ENCODE peak calls at places on chromosomes 5 and 9, in four cellular contexts. M, S, G and N are unnamed samples.

GRCh38 chr5:74766348-74766886 is 500 bp downstream of the GFM2 start:
- DNase-seq in M (peak), S (peak), G (no peak), N (peak)

GRCh38 chr9:93976973-93977372 is 21.8 kb upstream of the BARX1 start:
- DNase-seq in M (no peak), S (no peak), G (no peak), N (no peak)

GRCh38 chr5:97543158-97543557 is 360.1 kb upstream of the RIOK2 start:
- DNase-seq in M (no peak), S (no peak), G (no peak), N (no peak)

GRCh38 chr9:134163374-134164196 is 779 bp downstream of the RNU6ATAC start:
- DNase-seq in M (peak), S (peak), G (peak), N (peak)

GRCh38 chr9:92962303-92962649 is 15.0 kb downstream of the FGD3 start:
- DNase-seq in M (no peak), S (no peak), G (no peak), N (no peak)

GRCh38 chr5:130692766-130693165 is 472.3 kb downstream of the HINT1 start:
- DNase-seq in M (peak), S (no peak), G (no peak), N (peak)

GRCh38 chr5:34762321-34762871 is 76.6 kb upstream of the TTC23L start:
- DNase-seq in M (peak), S (peak), G (no peak), N (peak)

GRCh38 chr5:14184082-14184481 is 40.9 kb downstream of the TRIO start:
- DNase-seq in M (peak), S (no peak), G (no peak), N (no peak)

GRCh38 chr5:112634166-112634565 is 103.5 kb upstream of the APC start:
- DNase-seq in M (no peak), S (no peak), G (no peak), N (no peak)

GRCh38 chr5:41876678-41877077 is 6.5 kb upstream of the OXCT1 start:
- DNase-seq in M (no peak), S (no peak), G (no peak), N (no peak)

GRCh38 chr5:148826082-148826971 is at the start of gene ADRB2:
- DNase-seq in M (peak), S (peak), G (peak), N (peak)

GRCh38 chr5:78213799-78214198 is 80.7 kb downstream of the AP3B1 start:
- DNase-seq in M (no peak), S (no peak), G (no peak), N (no peak)

GRCh38 chr5:171494452-171495121 is 75.1 kb downstream of the FGF18 start:
- DNase-seq in M (peak), S (peak), G (no peak), N (peak)